ENCODE peak calls at places on chromosomes 5 and 9, in ten cellular contexts. One of them, this sample, is unnamed.

GRCh38 chr9:87433853-87434252 is 63.8 kb upstream of the DAPK1 start:
- DNase-seq in EL: no peak
- DNase-seq in IMR-90: no peak
- DNase-seq in germinal center: no peak
- DNase-seq in NCI-H1105 treated with DMSO at 0.1 percent for 48 hours: no peak
- DNase-seq in left ventricle myocardium inferior: no peak
- DNase-seq in iPS DF 6.9: no peak
- DNase-seq in astrocyte of the spinal cord: no peak
- DNase-seq in stimulated activated naive CD4-positive, alpha-beta T cell treated with Interleukin-2 at 50 U/mL for 16 hours: no peak
- DNase-seq in NCI-H774: no peak
- DNase-seq in this sample: no peak

GRCh38 chr9:20835364-20836286 is 151.6 kb downstream of the FOCAD start:
- DNase-seq in NCI-H1105 treated with DMSO at 0.1 percent for 48 hours: no peak
- DNase-seq in germinal center: no peak
- DNase-seq in astrocyte of the spinal cord: peak; percentile 49
- DNase-seq in iPS DF 6.9: no peak
- DNase-seq in IMR-90: peak; percentile 59
- DNase-seq in NCI-H774: peak; percentile 9
- DNase-seq in stimulated activated naive CD4-positive, alpha-beta T cell treated with Interleukin-2 at 50 U/mL for 16 hours: no peak
- DNase-seq in EL: peak; percentile 14
- DNase-seq in left ventricle myocardium inferior: no peak
- DNase-seq in this sample: peak; percentile 11

GRCh38 chr5:59038169-59039002 is 455.5 kb downstream of the RAB3C start:
- DNase-seq in iPS DF 6.9: no peak
- DNase-seq in NCI-H1105 treated with DMSO at 0.1 percent for 48 hours: no peak
- DNase-seq in left ventricle myocardium inferior: no peak
- DNase-seq in IMR-90: peak; percentile 19
- DNase-seq in stimulated activated naive CD4-positive, alpha-beta T cell treated with Interleukin-2 at 50 U/mL for 16 hours: no peak
- DNase-seq in NCI-H774: no peak
- DNase-seq in astrocyte of the spinal cord: peak; percentile 27
- DNase-seq in EL: no peak
- DNase-seq in germinal center: peak; percentile 17
- DNase-seq in this sample: no peak

GRCh38 chr5:72459089-72459661 is 48.0 kb downstream of the ZNF366 start:
- DNase-seq in astrocyte of the spinal cord: no peak
- DNase-seq in stimulated activated naive CD4-positive, alpha-beta T cell treated with Interleukin-2 at 50 U/mL for 16 hours: no peak
- DNase-seq in NCI-H1105 treated with DMSO at 0.1 percent for 48 hours: no peak
- DNase-seq in germinal center: no peak
- DNase-seq in EL: no peak
- DNase-seq in IMR-90: no peak
- DNase-seq in left ventricle myocardium inferior: no peak
- DNase-seq in iPS DF 6.9: no peak
- DNase-seq in NCI-H774: no peak
- DNase-seq in this sample: peak; percentile 43

GRCh38 chr9:124291801-124292396 is 34.1 kb downstream of the NEK6 start:
- DNase-seq in NCI-H1105 treated with DMSO at 0.1 percent for 48 hours: no peak
- DNase-seq in stimulated activated naive CD4-positive, alpha-beta T cell treated with Interleukin-2 at 50 U/mL for 16 hours: peak; percentile 48
- DNase-seq in germinal center: peak; percentile 66
- DNase-seq in iPS DF 6.9: no peak
- DNase-seq in astrocyte of the spinal cord: no peak
- DNase-seq in IMR-90: no peak
- DNase-seq in NCI-H774: no peak
- DNase-seq in EL: no peak
- DNase-seq in left ventricle myocardium inferior: peak; percentile 41
- DNase-seq in this sample: no peak

GRCh38 chr9:134986957-134987356 is 69.2 kb upstream of the FCN1 start:
- DNase-seq in stimulated activated naive CD4-positive, alpha-beta T cell treated with Interleukin-2 at 50 U/mL for 16 hours: no peak
- DNase-seq in astrocyte of the spinal cord: no peak
- DNase-seq in iPS DF 6.9: no peak
- DNase-seq in NCI-H1105 treated with DMSO at 0.1 percent for 48 hours: no peak
- DNase-seq in left ventricle myocardium inferior: no peak
- DNase-seq in germinal center: no peak
- DNase-seq in EL: no peak
- DNase-seq in IMR-90: no peak
- DNase-seq in NCI-H774: no peak
- DNase-seq in this sample: no peak

GRCh38 chr9:130220351-130220750 is 45.2 kb upstream of the HMCN2 start:
- DNase-seq in iPS DF 6.9: no peak
- DNase-seq in NCI-H774: no peak
- DNase-seq in IMR-90: peak; percentile 72
- DNase-seq in NCI-H1105 treated with DMSO at 0.1 percent for 48 hours: no peak
- DNase-seq in EL: no peak
- DNase-seq in germinal center: no peak
- DNase-seq in astrocyte of the spinal cord: no peak
- DNase-seq in stimulated activated naive CD4-positive, alpha-beta T cell treated with Interleukin-2 at 50 U/mL for 16 hours: no peak
- DNase-seq in left ventricle myocardium inferior: no peak
- DNase-seq in this sample: no peak

GRCh38 chr5:168311061-168311566 is 19.7 kb downstream of the WWC1 start:
- DNase-seq in IMR-90: no peak
- DNase-seq in NCI-H1105 treated with DMSO at 0.1 percent for 48 hours: no peak
- DNase-seq in iPS DF 6.9: no peak
- DNase-seq in NCI-H774: no peak
- DNase-seq in germinal center: no peak
- DNase-seq in stimulated activated naive CD4-positive, alpha-beta T cell treated with Interleukin-2 at 50 U/mL for 16 hours: no peak
- DNase-seq in left ventricle myocardium inferior: no peak
- DNase-seq in astrocyte of the spinal cord: no peak
- DNase-seq in EL: no peak
- DNase-seq in this sample: no peak

GRCh38 chr5:1517838-1518237 is 5.9 kb downstream of the LPCAT1 start:
- DNase-seq in left ventricle myocardium inferior: peak; percentile 8
- DNase-seq in NCI-H1105 treated with DMSO at 0.1 percent for 48 hours: no peak
- DNase-seq in astrocyte of the spinal cord: no peak
- DNase-seq in germinal center: no peak
- DNase-seq in stimulated activated naive CD4-positive, alpha-beta T cell treated with Interleukin-2 at 50 U/mL for 16 hours: no peak
- DNase-seq in iPS DF 6.9: no peak
- DNase-seq in NCI-H774: no peak
- DNase-seq in IMR-90: no peak
- DNase-seq in EL: no peak
- DNase-seq in this sample: no peak

GRCh38 chr9:70792796-70793195 is 328.6 kb downstream of the TRPM3 start:
- DNase-seq in NCI-H774: no peak
- DNase-seq in EL: no peak
- DNase-seq in NCI-H1105 treated with DMSO at 0.1 percent for 48 hours: no peak
- DNase-seq in stimulated activated naive CD4-positive, alpha-beta T cell treated with Interleukin-2 at 50 U/mL for 16 hours: no peak
- DNase-seq in IMR-90: no peak
- DNase-seq in germinal center: no peak
- DNase-seq in iPS DF 6.9: no peak
- DNase-seq in astrocyte of the spinal cord: no peak
- DNase-seq in left ventricle myocardium inferior: no peak
- DNase-seq in this sample: no peak

GRCh38 chr5:109479260-109479860 is 69.6 kb upstream of the PJA2 start:
- DNase-seq in IMR-90: peak; percentile 34
- DNase-seq in EL: peak; percentile 13
- DNase-seq in NCI-H1105 treated with DMSO at 0.1 percent for 48 hours: peak; percentile 8
- DNase-seq in germinal center: no peak
- DNase-seq in stimulated activated naive CD4-positive, alpha-beta T cell treated with Interleukin-2 at 50 U/mL for 16 hours: no peak
- DNase-seq in astrocyte of the spinal cord: peak; percentile 49
- DNase-seq in iPS DF 6.9: no peak
- DNase-seq in left ventricle myocardium inferior: no peak
- DNase-seq in NCI-H774: no peak
- DNase-seq in this sample: no peak

GRCh38 chr9:94250456-94250855 is 8.6 kb upstream of the ZNF169 start:
- DNase-seq in NCI-H1105 treated with DMSO at 0.1 percent for 48 hours: no peak
- DNase-seq in astrocyte of the spinal cord: no peak
- DNase-seq in left ventricle myocardium inferior: no peak
- DNase-seq in stimulated activated naive CD4-positive, alpha-beta T cell treated with Interleukin-2 at 50 U/mL for 16 hours: no peak
- DNase-seq in iPS DF 6.9: no peak
- DNase-seq in NCI-H774: no peak
- DNase-seq in germinal center: no peak
- DNase-seq in IMR-90: no peak
- DNase-seq in EL: peak; percentile 59
- DNase-seq in this sample: peak; percentile 83

GRCh38 chr9:127569819-127570401 is 42.2 kb upstream of the STXBP1 start:
- DNase-seq in stimulated activated naive CD4-positive, alpha-beta T cell treated with Interleukin-2 at 50 U/mL for 16 hours: no peak
- DNase-seq in NCI-H1105 treated with DMSO at 0.1 percent for 48 hours: no peak
- DNase-seq in left ventricle myocardium inferior: no peak
- DNase-seq in NCI-H774: peak; percentile 73
- DNase-seq in iPS DF 6.9: no peak
- DNase-seq in EL: no peak
- DNase-seq in germinal center: peak; percentile 43
- DNase-seq in astrocyte of the spinal cord: peak; percentile 47
- DNase-seq in IMR-90: peak; percentile 44
- DNase-seq in this sample: peak; percentile 34

This sample was measured in NCI-H226.